ENCODE peak calls at places on chromosomes 16 and 17, in four cellular contexts. One of them, this sample, is unnamed. For H3K4me1, the result is how much of the 10 kb centered on the place peaks cover.

GRCh38 chr16:57308041-57308440 is 23.6 kb upstream of the PLLP start:
- DNase-seq in CD4-positive, CD25-positive, alpha-beta regulatory T cell: no peak
- DNase-seq in ovary: no peak
- DNase-seq in fibroblast of lung: no peak
- DNase-seq in this sample: no peak

GRCh38 chr16:80103463-80103862 is 437.3 kb upstream of the DYNLRB2 start:
- DNase-seq in CD4-positive, CD25-positive, alpha-beta regulatory T cell: no peak
- DNase-seq in fibroblast of lung: no peak
- DNase-seq in ovary: no peak
- DNase-seq in this sample: peak

GRCh38 chr17:48596735-48597491 is 3.3 kb upstream of the HOXB5 start:
- DNase-seq in CD4-positive, CD25-positive, alpha-beta regulatory T cell: no peak
- DNase-seq in fibroblast of lung: no peak
- DNase-seq in ovary: no peak
- DNase-seq in this sample: no peak

GRCh38 chr17:31068291-31068690 is 26.5 kb upstream of the NF1 start:
- DNase-seq in CD4-positive, CD25-positive, alpha-beta regulatory T cell: peak
- DNase-seq in ovary: no peak
- DNase-seq in fibroblast of lung: no peak
- DNase-seq in this sample: peak

GRCh38 chr17:17096438-17097178 is 54.4 kb downstream of the MPRIP start:
- DNase-seq in fibroblast of lung: peak
- DNase-seq in ovary: no peak
- DNase-seq in CD4-positive, CD25-positive, alpha-beta regulatory T cell: no peak
- DNase-seq in this sample: peak

GRCh38 chr17:71899317-71899716 is 221.5 kb upstream of the SOX9 start:
- DNase-seq in CD4-positive, CD25-positive, alpha-beta regulatory T cell: no peak
- DNase-seq in fibroblast of lung: peak
- DNase-seq in ovary: no peak
- DNase-seq in this sample: peak

GRCh38 chr17:74196541-74197310 is 6.8 kb upstream of the RPL38 start:
- DNase-seq in ovary: no peak
- DNase-seq in fibroblast of lung: no peak
- DNase-seq in CD4-positive, CD25-positive, alpha-beta regulatory T cell: no peak
- DNase-seq in this sample: no peak

GRCh38 chr16:11431915-11432465 is 86.7 kb downstream of the RMI2 start:
- DNase-seq in fibroblast of lung: no peak
- DNase-seq in ovary: no peak
- DNase-seq in CD4-positive, CD25-positive, alpha-beta regulatory T cell: no peak
- DNase-seq in this sample: no peak

GRCh38 chr16:82653550-82654511 is 27.1 kb downstream of the CDH13 start:
- DNase-seq in fibroblast of lung: peak
- DNase-seq in CD4-positive, CD25-positive, alpha-beta regulatory T cell: peak
- DNase-seq in ovary: no peak
- DNase-seq in this sample: peak

GRCh38 chr17:36592711-36593321 is 1.1 kb downstream of the DHRS11 start:
- DNase-seq in ovary: no peak
- DNase-seq in fibroblast of lung: no peak
- DNase-seq in CD4-positive, CD25-positive, alpha-beta regulatory T cell: no peak
- DNase-seq in this sample: no peak

GRCh38 chr17:10025224-10025623 is 120.2 kb upstream of the RCVRN start:
- DNase-seq in ovary: no peak
- DNase-seq in CD4-positive, CD25-positive, alpha-beta regulatory T cell: no peak
- DNase-seq in fibroblast of lung: no peak
- DNase-seq in this sample: no peak

GRCh38 chr17:3647251-3647650 is 10.7 kb downstream of the CTNS start:
- DNase-seq in CD4-positive, CD25-positive, alpha-beta regulatory T cell: no peak
- DNase-seq in ovary: no peak
- DNase-seq in fibroblast of lung: no peak
- DNase-seq in this sample: no peak

GRCh38 chr16:66881014-66881417 is 701 bp downstream of the PDP2 start:
- DNase-seq in ovary: no peak
- DNase-seq in CD4-positive, CD25-positive, alpha-beta regulatory T cell: no peak
- DNase-seq in fibroblast of lung: peak
- DNase-seq in this sample: no peak

GRCh38 chr16:30904114-30904780 is 7.8 kb downstream of the CTF1 start:
- DNase-seq in ovary: no peak
- DNase-seq in CD4-positive, CD25-positive, alpha-beta regulatory T cell: no peak
- DNase-seq in fibroblast of lung: no peak
- DNase-seq in this sample: no peak

GRCh38 chr17:81556175-81556691 is 4.1 kb upstream of the FAAP100 start:
- DNase-seq in fibroblast of lung: peak
- DNase-seq in ovary: no peak
- DNase-seq in CD4-positive, CD25-positive, alpha-beta regulatory T cell: no peak
- DNase-seq in this sample: no peak

GRCh38 chr17:1933875-1934715 is 91.0 kb downstream of the RTN4RL1 start:
- DNase-seq in ovary: no peak
- DNase-seq in CD4-positive, CD25-positive, alpha-beta regulatory T cell: no peak
- DNase-seq in fibroblast of lung: no peak
- DNase-seq in this sample: no peak

DNA sequence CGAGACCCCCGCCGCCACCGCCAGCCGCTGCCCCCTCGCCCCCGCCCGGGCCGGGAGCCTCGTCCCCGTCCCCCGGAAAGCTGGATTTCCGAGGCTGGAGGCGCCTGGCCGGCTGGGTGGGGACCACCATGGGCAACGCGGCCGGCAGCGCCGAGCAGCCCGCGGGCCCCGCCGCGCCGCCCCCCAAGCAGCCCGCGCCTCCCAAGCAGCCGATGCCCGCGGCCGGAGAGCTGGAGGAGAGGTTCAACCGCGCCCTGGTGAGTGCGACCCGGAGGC is 250 bp downstream of the FMNL1 start:
- DNase-seq in CD4-positive, CD25-positive, alpha-beta regulatory T cell: no peak
- DNase-seq in ovary: no peak
- DNase-seq in fibroblast of lung: no peak
- DNase-seq in this sample: no peak
- H3K4me1 ChIP-seq in CD4-positive, CD25-positive, alpha-beta regulatory T cell: half or more
- H3K4me1 ChIP-seq in ovary: under half
- H3K4me1 ChIP-seq in fibroblast of lung: under half
- H3K4me1 ChIP-seq in this sample: under half

DNA sequence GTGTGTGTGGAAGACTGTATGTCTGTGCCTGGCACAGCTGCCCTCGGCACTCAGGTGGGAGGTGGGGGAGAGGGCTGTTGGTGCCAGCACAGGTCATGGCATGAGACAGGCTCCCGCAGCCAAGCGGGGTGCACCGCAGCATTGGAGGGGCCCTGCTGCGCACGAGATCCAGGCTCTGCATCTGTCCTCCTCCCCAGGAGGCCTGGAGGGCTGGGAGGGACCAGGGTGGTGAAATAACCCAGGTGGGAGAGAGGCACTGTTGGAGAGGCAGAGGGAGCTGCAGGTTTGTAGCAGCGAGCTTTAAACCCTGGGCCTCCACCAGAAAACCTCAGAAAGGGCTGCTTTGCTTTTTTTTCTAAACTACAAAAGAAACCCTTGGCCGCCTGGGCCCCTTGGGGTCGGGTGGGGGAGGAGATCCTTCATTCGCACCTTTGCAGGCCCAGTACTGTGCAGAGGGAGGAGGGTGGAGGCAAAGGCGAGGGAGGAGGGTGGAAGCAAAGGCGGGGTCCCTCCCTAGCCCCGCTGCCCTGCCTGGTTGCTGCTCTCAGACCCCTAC is 241.7 kb downstream of the SEC14L1 start:
- DNase-seq in CD4-positive, CD25-positive, alpha-beta regulatory T cell: peak
- DNase-seq in ovary: peak
- DNase-seq in fibroblast of lung: no peak
- DNase-seq in this sample: peak
- H3K4me1 ChIP-seq in CD4-positive, CD25-positive, alpha-beta regulatory T cell: half or more
- H3K4me1 ChIP-seq in ovary: half or more
- H3K4me1 ChIP-seq in fibroblast of lung: half or more
- H3K4me1 ChIP-seq in this sample: under half

GRCh38 chr16:86214326-86215232 is 295.7 kb upstream of the FOXF1 start:
- DNase-seq in ovary: no peak
- DNase-seq in CD4-positive, CD25-positive, alpha-beta regulatory T cell: no peak
- DNase-seq in fibroblast of lung: peak
- DNase-seq in this sample: no peak
- H3K4me1 ChIP-seq in ovary: under half
- H3K4me1 ChIP-seq in CD4-positive, CD25-positive, alpha-beta regulatory T cell: under half
- H3K4me1 ChIP-seq in fibroblast of lung: under half
- H3K4me1 ChIP-seq in this sample: under half

GRCh38 chr17:76442341-76443338 is 10.3 kb downstream of the UBE2O start:
- DNase-seq in fibroblast of lung: peak
- DNase-seq in CD4-positive, CD25-positive, alpha-beta regulatory T cell: peak
- DNase-seq in ovary: no peak
- DNase-seq in this sample: no peak

GRCh38 chr17:76446449-76447231 is 6.3 kb downstream of the UBE2O start:
- DNase-seq in ovary: no peak
- DNase-seq in CD4-positive, CD25-positive, alpha-beta regulatory T cell: no peak
- DNase-seq in fibroblast of lung: peak
- DNase-seq in this sample: peak

GRCh38 chr17:76444518-76445311 is 8.2 kb downstream of the UBE2O start:
- DNase-seq in fibroblast of lung: peak
- DNase-seq in CD4-positive, CD25-positive, alpha-beta regulatory T cell: no peak
- DNase-seq in ovary: no peak
- DNase-seq in this sample: no peak

GRCh38 chr17:76447931-76448652 is 4.9 kb downstream of the UBE2O start:
- DNase-seq in ovary: no peak
- DNase-seq in CD4-positive, CD25-positive, alpha-beta regulatory T cell: peak
- DNase-seq in fibroblast of lung: peak
- DNase-seq in this sample: no peak

GRCh38 chr17:76445697-76446448 is 7.1 kb downstream of the UBE2O start:
- DNase-seq in CD4-positive, CD25-positive, alpha-beta regulatory T cell: no peak
- DNase-seq in ovary: no peak
- DNase-seq in fibroblast of lung: no peak
- DNase-seq in this sample: no peak
- H3K4me1 ChIP-seq in CD4-positive, CD25-positive, alpha-beta regulatory T cell: under half
- H3K4me1 ChIP-seq in ovary: under half
- H3K4me1 ChIP-seq in fibroblast of lung: under half
- H3K4me1 ChIP-seq in this sample: under half

GRCh38 chr17:19650826-19651225 is 2.3 kb downstream of the ALDH3A2 start:
- DNase-seq in fibroblast of lung: peak
- DNase-seq in CD4-positive, CD25-positive, alpha-beta regulatory T cell: no peak
- DNase-seq in ovary: no peak
- DNase-seq in this sample: peak
- H3K4me1 ChIP-seq in fibroblast of lung: under half
- H3K4me1 ChIP-seq in CD4-positive, CD25-positive, alpha-beta regulatory T cell: under half
- H3K4me1 ChIP-seq in ovary: under half
- H3K4me1 ChIP-seq in this sample: under half

This sample was measured in foreskin keratinocyte.